ENCODE peak calls at places on chromosomes 13 and 19, in seven cellular contexts. L is cardiac muscle cell; P is right atrium auricular region; Q is heart right ventricle; J is choroid plexus epithelial cell; W is CD8-positive, alpha-beta T cell; I is thoracic aorta. N is an unnamed sample.
A peak's percentile ranks its signal among the peaks of the same experiment; 100 is the strongest.

GRCh38 chr13:91112191-91112579 is 235.3 kb upstream of the MIR17HG start:
- DNase-seq in L (no peak), P (no peak), Q (no peak), J (no peak), W (no peak), I (no peak), N (no peak)

GRCh38 chr13:42377640-42378382 is 105.9 kb downstream of the AKAP11 start:
- DNase-seq in L (peak; percentile 41), P (no peak), Q (no peak), J (peak; percentile 69), W (no peak), I (no peak), N (no peak)

GRCh38 chr13:80237646-80238045 is 103.3 kb downstream of the SPRY2 start:
- DNase-seq in L (no peak), P (no peak), Q (no peak), J (peak; percentile 17), W (no peak), I (no peak), N (no peak)

GRCh38 chr19:38848299-38849146 is 1.3 kb downstream of the HNRNPL start:
- DNase-seq in L (no peak), P (no peak), Q (no peak), J (no peak), W (no peak), I (no peak), N (no peak)

GRCh38 chr13:99442273-99442895 is 58.9 kb upstream of the TM9SF2 start:
- DNase-seq in L (peak; percentile 68), P (no peak), Q (peak; percentile 38), J (peak; percentile 75), W (peak; percentile 59), I (no peak), N (no peak)

GRCh38 chr13:59771272-59771671 is 392.5 kb downstream of the DIAPH3 start:
- DNase-seq in L (peak; percentile 53), P (no peak), Q (no peak), J (peak; percentile 59), W (no peak), I (no peak), N (no peak)

GRCh38 chr19:27776020-27776419 is 1436.9 kb downstream of the UQCRFS1 start:
- DNase-seq in L (peak; percentile 60), P (peak; percentile 50), Q (no peak), J (peak; percentile 78), W (no peak), I (no peak), N (no peak)

GRCh38 chr13:62747629-62748028 is 1332.0 kb upstream of the PCDH20 start:
- DNase-seq in L (no peak), P (no peak), Q (no peak), J (peak; percentile 8), W (no peak), I (no peak), N (no peak)

GRCh38 chr19:29483641-29483920 is 42.2 kb upstream of the VSTM2B start:
- DNase-seq in L (no peak), P (no peak), Q (no peak), J (no peak), W (no peak), I (no peak), N (no peak)

GRCh38 chr19:30629086-30629485 is 256.9 kb downstream of the ZNF536 start:
- DNase-seq in L (no peak), P (no peak), Q (no peak), J (no peak), W (no peak), I (no peak), N (no peak)

GRCh38 chr19:47056416-47056815 is 8.0 kb upstream of the TMEM160 start:
- DNase-seq in L (no peak), P (no peak), Q (no peak), J (no peak), W (no peak), I (no peak), N (no peak)

GRCh38 chr13:83503424-83503823 is 378.9 kb downstream of the SLITRK1 start:
- DNase-seq in L (peak; percentile 15), P (no peak), Q (no peak), J (peak; percentile 74), W (no peak), I (no peak), N (no peak)

GRCh38 chr13:19984430-19985218 is 26.1 kb downstream of the ZMYM2 start:
- DNase-seq in L (peak; percentile 66), P (no peak), Q (no peak), J (peak; percentile 81), W (no peak), I (no peak), N (no peak)

GRCh38 chr19:11420429-11420893 is 1.3 kb upstream of the RGL3 start:
- DNase-seq in L (peak; percentile 63), P (peak; percentile 91), Q (peak; percentile 65), J (no peak), W (no peak), I (no peak), N (no peak)

GRCh38 chr19:5314907-5315298 is 25.7 kb downstream of the PTPRS start:
- DNase-seq in L (no peak), P (no peak), Q (no peak), J (no peak), W (no peak), I (no peak), N (no peak)

GRCh38 chr19:19943848-19944582 is 43.3 kb downstream of the ZNF93 start:
- DNase-seq in L (no peak), P (no peak), Q (no peak), J (no peak), W (no peak), I (no peak), N (no peak)

GRCh38 chr13:27338816-27339215 is 68.2 kb downstream of the RASL11A start:
- DNase-seq in L (no peak), P (no peak), Q (no peak), J (no peak), W (no peak), I (no peak), N (peak; percentile 31)

GRCh38 chr19:2109278-2109864 is 12.7 kb downstream of the IZUMO4 start:
- DNase-seq in L (no peak), P (no peak), Q (no peak), J (no peak), W (no peak), I (no peak), N (no peak)

GRCh38 chr19:2111886-2112285 is 15.2 kb downstream of the IZUMO4 start:
- DNase-seq in L (no peak), P (no peak), Q (no peak), J (no peak), W (no peak), I (no peak), N (no peak)

GRCh38 chr19:2111425-2111824 is 14.7 kb downstream of the IZUMO4 start:
- DNase-seq in L (no peak), P (no peak), Q (no peak), J (no peak), W (no peak), I (no peak), N (no peak)

GRCh38 chr19:2112516-2113320 is 16.0 kb downstream of the IZUMO4 start:
- DNase-seq in L (no peak), P (no peak), Q (no peak), J (peak; percentile 28), W (peak; percentile 13), I (no peak), N (no peak)

DNA sequence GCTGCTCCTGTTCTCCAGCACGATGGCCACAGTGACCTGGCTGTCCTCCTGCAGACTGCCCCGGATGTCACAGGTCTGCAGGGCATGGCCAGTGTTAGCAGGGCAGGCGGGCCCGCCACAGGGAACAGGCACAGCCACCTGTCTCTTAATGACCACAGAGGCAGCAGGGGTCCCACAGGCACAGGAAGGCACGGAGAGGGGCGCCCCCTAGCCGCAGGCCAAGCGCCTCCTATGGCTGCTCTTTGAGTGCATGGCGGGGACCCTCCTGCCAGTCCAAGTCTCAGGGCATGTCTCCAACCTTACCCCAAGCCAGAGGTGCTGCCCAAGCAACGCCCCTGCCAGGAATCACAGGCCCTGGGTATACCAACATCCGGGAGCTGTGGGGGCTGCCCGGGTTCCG is 14.1 kb downstream of the IZUMO4 start:
- DNase-seq in L (no peak), P (no peak), Q (no peak), J (no peak), W (no peak), I (no peak), N (no peak)
- TF ChIP-seq CTCF in L (peak; percentile 9), P (no peak), Q (no peak), J (peak; percentile 20), W (no peak), I (no peak), N (no peak)

DNA sequence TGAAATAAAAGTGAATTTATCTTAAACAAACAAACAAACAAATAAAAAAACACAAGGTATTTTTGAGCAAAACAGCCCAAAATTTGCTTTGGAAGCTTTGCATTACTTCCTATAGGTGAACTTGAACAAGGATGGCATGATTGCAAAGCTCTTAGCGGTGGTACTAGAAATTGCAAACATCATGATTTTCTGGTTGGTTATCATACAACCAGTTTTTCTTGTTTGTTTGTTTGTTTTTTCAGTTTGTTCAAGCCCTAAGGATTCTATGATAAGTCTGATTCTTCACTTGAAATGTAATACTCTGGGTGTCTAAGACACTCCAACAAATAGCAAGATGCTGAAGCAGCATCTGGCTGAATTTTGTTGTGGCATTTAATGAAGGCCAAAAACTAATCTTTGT is 15.9 kb downstream of the DCLK1 start:
- DNase-seq in L (no peak), P (no peak), Q (no peak), J (no peak), W (no peak), I (no peak), N (no peak)
- TF ChIP-seq CTCF in L (no peak), P (no peak), Q (no peak), J (no peak), W (no peak), I (no peak), N (no peak)

GRCh38 chr13:45007823-45008222 is 18.5 kb downstream of the GPALPP1 start:
- DNase-seq in L (no peak), P (no peak), Q (no peak), J (no peak), W (no peak), I (no peak), N (no peak)

GRCh38 chr13:45011198-45011597 is 21.9 kb downstream of the GPALPP1 start:
- DNase-seq in L (no peak), P (no peak), Q (no peak), J (no peak), W (no peak), I (no peak), N (no peak)

GRCh38 chr13:45003417-45003816 is 14.1 kb downstream of the GPALPP1 start:
- DNase-seq in L (no peak), P (no peak), Q (no peak), J (no peak), W (no peak), I (no peak), N (no peak)

GRCh38 chr13:45004096-45004495 is 14.8 kb downstream of the GPALPP1 start:
- DNase-seq in L (no peak), P (no peak), Q (no peak), J (no peak), W (no peak), I (no peak), N (no peak)

GRCh38 chr13:45007225-45007624 is 17.9 kb downstream of the GPALPP1 start:
- DNase-seq in L (no peak), P (no peak), Q (no peak), J (no peak), W (no peak), I (no peak), N (no peak)
- TF ChIP-seq CTCF in L (no peak), P (no peak), Q (no peak), J (no peak), W (no peak), I (no peak), N (no peak)

DNA sequence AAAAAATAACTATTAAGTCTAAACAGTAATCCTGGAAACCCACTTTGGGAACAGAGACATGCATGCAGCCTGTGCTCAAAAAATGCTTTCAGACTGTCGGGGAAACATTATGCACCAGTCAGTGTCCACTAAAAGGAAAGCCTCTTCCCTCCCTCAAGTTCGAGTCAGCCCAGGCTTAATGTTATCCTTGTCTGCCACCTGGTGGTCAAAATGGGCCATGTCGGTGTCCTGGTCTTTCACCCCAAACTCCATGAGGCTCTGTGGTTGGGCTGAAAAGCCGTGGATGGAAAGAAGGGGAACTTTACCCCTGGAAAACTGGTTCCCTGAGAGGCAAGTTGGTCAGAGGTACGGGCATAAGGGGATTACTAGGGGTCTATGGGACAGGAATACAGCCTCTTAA is 88.4 kb upstream of the ZNF492 start:
- DNase-seq in L (peak; percentile 1), P (peak; percentile 76), Q (peak; percentile 30), J (peak; percentile 7), W (no peak), I (no peak), N (no peak)
- TF ChIP-seq CTCF in L (no peak), P (peak; percentile 22), Q (peak; percentile 21), J (peak; percentile 23), W (no peak), I (peak; percentile 76), N (peak; percentile 19)